ENCODE peak calls at places on chromosome 5, in four cellular contexts. X is K562, J is GM12878, T is HepG2. D is an unnamed sample.

GRCh38 chr5:54457094-54457531 is 1.6 kb downstream of the HSPB3 start:
- DNase-seq in X (no peak), J (no peak), T (peak), D (no peak)

GRCh38 chr5:127602896-127603470 is 45.9 kb upstream of the CTXN3 start:
- DNase-seq in X (no peak), J (no peak), T (no peak), D (no peak)

GRCh38 chr5:127084656-127085055 is 11.4 kb upstream of the C5orf63 start:
- DNase-seq in X (no peak), J (no peak), T (no peak), D (no peak)

GRCh38 chr5:95631991-95632675 is 12.2 kb downstream of the GPR150 start:
- DNase-seq in X (peak), J (no peak), T (peak), D (no peak)

GRCh38 chr5:40828690-40829661 is 6.0 kb downstream of the RPL37 start:
- DNase-seq in X (no peak), J (no peak), T (no peak), D (no peak)

GRCh38 chr5:167578977-167579700 is 712.3 kb upstream of the WWC1 start:
- DNase-seq in X (no peak), J (no peak), T (no peak), D (no peak)

GRCh38 chr5:34053133-34053532 is 10.1 kb upstream of the C1QTNF3 start:
- DNase-seq in X (no peak), J (no peak), T (no peak), D (no peak)

GRCh38 chr5:137923856-137924255 is 34.6 kb downstream of the PKD2L2 start:
- DNase-seq in X (no peak), J (no peak), T (no peak), D (no peak)

GRCh38 chr5:140554454-140554853 is 2.8 kb downstream of the SRA1 start:
- DNase-seq in X (peak), J (no peak), T (no peak), D (no peak)

GRCh38 chr5:30237189-30237588 is 956.3 kb upstream of the CDH6 start:
- DNase-seq in X (no peak), J (no peak), T (no peak), D (no peak)

GRCh38 chr5:169416583-169417196 is 115.8 kb upstream of the SLIT3 start:
- DNase-seq in X (no peak), J (peak), T (no peak), D (no peak)

GRCh38 chr5:31500256-31500655 is 31.6 kb downstream of the DROSHA start:
- DNase-seq in X (no peak), J (no peak), T (no peak), D (no peak)

GRCh38 chr5:160479926-160480325 is 58.3 kb downstream of the PTTG1 start:
- DNase-seq in X (no peak), J (no peak), T (no peak), D (no peak)

DNA sequence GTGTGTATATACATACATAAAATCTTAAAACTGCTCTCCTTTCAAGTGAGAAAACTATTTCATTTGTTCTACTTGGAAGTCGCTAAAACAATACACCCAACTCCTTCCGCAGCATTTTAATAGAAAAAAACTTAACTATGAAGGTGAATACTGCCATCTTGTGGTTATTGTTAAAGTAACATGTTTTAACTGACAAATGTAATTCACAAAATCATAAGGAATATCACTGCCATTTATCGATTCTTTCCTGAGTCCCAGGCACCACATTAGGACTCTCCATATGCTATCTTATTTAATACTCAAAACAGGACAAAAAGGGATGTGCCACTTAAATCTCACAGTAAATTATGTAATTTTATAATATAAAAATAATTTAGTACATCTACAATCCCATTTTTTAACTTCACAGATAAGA is 130.5 kb upstream of the ITGA1 start:
- DNase-seq in X (peak), J (no peak), T (peak), D (no peak)
- TF ChIP-seq SP1 in X (no peak), J (no peak), T (no peak), D (no peak)

GRCh38 chr5:154755361-154756202 is at the start of gene LARP1:
- DNase-seq in X (peak), J (no peak), T (no peak), D (no peak)

GRCh38 chr5:154754460-154755360 is 467 bp upstream of the LARP1 start:
- DNase-seq in X (peak), J (peak), T (peak), D (peak)

GRCh38 chr5:154751854-154752253 is 3.3 kb upstream of the LARP1 start:
- DNase-seq in X (no peak), J (no peak), T (no peak), D (no peak)

GRCh38 chr5:154756203-154756870 is 1.2 kb downstream of the LARP1 start:
- DNase-seq in X (peak), J (no peak), T (no peak), D (no peak)

GRCh38 chr5:154753792-154754191 is 1.4 kb upstream of the LARP1 start:
- DNase-seq in X (no peak), J (no peak), T (no peak), D (no peak)
- TF ChIP-seq CBFB in X (no peak), J (no peak), T (no peak), D (no peak)

DNA sequence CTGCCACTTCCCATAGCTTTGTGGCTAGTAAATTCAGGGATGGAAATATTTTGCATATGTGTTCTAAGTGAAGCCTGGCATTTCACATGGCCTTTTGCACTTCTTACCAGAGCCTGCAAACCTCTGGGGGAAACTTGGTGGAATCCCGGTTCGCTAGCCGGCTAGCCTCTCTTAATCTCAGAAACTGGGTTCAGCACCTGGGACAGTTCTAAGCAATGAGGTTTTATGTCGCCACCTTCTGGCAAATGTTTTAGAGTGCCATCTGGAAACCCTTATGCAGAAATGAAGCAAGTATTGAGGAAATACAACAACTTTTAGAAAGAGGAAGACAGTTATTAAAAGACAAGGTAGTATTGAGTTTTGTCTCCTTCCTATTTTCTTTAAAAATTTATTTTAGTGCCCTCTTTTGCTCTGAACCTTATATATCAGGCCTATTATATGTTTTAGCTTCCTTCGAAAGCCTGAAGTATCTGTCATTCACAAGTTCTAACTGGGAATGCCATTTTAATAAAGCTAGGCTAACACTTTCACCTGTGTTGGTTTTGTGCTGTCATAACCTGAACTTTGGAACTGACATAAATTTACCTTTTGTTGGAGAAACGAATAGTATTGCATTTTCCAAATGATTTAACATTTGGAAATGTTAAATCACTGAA is 963 bp upstream of the HTR1A start:
- DNase-seq in X (peak), J (peak), T (peak), D (peak)
- TF ChIP-seq SP1 in X (no peak), J (no peak), T (no peak), D (no peak)

DNA sequence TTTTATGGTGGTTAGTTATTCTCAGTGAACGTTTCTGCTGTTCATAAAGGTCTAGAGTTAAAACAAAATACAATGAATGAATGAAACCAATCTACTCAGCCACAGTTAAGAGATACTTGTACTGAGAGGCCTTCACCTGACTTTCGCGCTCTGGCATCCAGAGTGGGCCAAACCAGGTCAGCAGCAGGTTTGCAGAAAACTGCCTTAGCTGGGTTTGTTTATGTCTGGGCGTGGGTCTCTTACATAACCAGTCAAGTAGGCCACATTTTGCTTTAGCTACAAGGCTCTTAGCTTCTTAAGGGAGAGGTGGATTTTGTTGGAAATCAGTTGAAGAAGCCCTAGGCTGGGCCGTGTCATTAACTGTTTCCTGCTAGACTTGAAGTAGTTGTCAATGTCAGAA is 200.3 kb downstream of the ARHGEF28 start:
- DNase-seq in X (no peak), J (no peak), T (no peak), D (no peak)
- TF ChIP-seq CBFB in X (no peak), J (no peak), T (no peak), D (no peak)

DNA sequence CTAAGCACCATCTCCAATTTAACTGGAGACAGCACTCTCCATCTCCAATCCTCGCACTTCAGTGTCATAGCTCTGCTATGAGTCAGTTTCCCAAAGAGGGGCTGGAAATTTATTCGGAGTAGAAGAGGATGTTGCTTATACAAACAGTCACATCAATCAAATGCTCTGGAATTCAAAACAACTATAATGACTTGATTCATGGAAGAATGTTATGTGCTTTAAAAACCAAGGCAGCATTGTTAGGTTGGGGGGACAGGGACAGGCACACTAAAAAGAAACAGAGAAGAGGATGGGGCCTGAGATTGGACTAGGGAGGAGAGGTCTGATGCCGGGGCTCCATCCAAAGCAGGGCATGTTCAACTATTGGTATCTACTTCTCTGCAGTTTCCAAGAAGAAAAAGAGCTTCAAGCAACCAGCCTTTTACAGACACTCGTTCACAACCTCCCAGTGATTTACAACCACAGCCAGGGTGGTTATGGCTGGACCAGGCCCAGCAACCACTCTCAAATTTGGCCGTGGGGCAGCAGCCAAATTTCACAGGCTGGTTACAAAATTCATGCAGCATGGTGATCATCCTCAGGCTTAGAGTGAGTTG is 117.5 kb upstream of the ZNF366 start:
- DNase-seq in X (no peak), J (no peak), T (no peak), D (no peak)
- TF ChIP-seq SP1 in X (no peak), J (no peak), T (no peak), D (no peak)

GRCh38 chr5:16741007-16741406 is 124.2 kb upstream of the RETREG1 start:
- DNase-seq in X (no peak), J (no peak), T (peak), D (no peak)
- TF ChIP-seq CBFB in X (no peak), J (no peak), T (no peak), D (no peak)

GRCh38 chr5:91162534-91163381 is 220.4 kb downstream of the ARRDC3 start:
- DNase-seq in X (no peak), J (peak), T (peak), D (no peak)
- TF ChIP-seq SP1 in X (no peak), J (peak), T (no peak), D (no peak)

GRCh38 chr5:39253211-39253610 is 33.8 kb upstream of the FYB1 start:
- DNase-seq in X (no peak), J (no peak), T (no peak), D (no peak)
- TF ChIP-seq CBFB in X (no peak), J (no peak), T (no peak), D (no peak)

GRCh38 chr5:78345485-78345884 is 14.9 kb upstream of the SCAMP1 start:
- DNase-seq in X (no peak), J (no peak), T (no peak), D (no peak)
- TF ChIP-seq SP1 in X (no peak), J (no peak), T (no peak), D (no peak)

D was measured in WTC11.